ENCODE peak calls at places on chromosomes 13 and 19, in ten cellular contexts. I is CD4-positive, CD25-positive, alpha-beta regulatory T cell; X is BE2C; Z is Peyer's patch; F is aorta; Q is CD8-positive, alpha-beta T cell; C is GM23248; O is neuronal stem cell; P is ovary; M is mesenchymal stem cell. D is an unnamed sample. For H3K36me3, H3K4me1 and H3K27me3, the result is how much of the 10 kb centered on the place peaks cover.

GRCh38 chr19:40805258-40805868 is 6.4 kb downstream of the EGLN2 start:
- DNase-seq in M (no peak), F (no peak), I (peak), O (no peak), X (no peak), P (peak), C (no peak), Q (no peak), Z (no peak), D (no peak)

GRCh38 chr13:89763011-89763410 is 1584.5 kb upstream of the MIR17HG start:
- DNase-seq in X (no peak), C (no peak), O (no peak), Q (no peak), F (no peak), I (no peak), P (no peak), Z (no peak), M (no peak), D (no peak)

GRCh38 chr13:66399873-66400272 is 830.3 kb downstream of the PCDH9 start:
- DNase-seq in P (no peak), I (no peak), M (no peak), F (no peak), C (no peak), Z (no peak), O (no peak), Q (no peak), X (no peak), D (no peak)

GRCh38 chr13:105990256-105990958 is 545.1 kb downstream of the EFNB2 start:
- DNase-seq in O (no peak), M (peak), Z (no peak), I (no peak), C (peak), F (no peak), P (no peak), Q (no peak), X (no peak), D (no peak)

GRCh38 chr19:14061751-14062557 is at the start of gene PALM3:
- DNase-seq in M (no peak), Q (no peak), Z (no peak), F (no peak), O (no peak), C (no peak), I (no peak), X (no peak), P (no peak), D (no peak)

GRCh38 chr13:82713681-82714405 is 1168.4 kb downstream of the SLITRK1 start:
- DNase-seq in Z (no peak), I (no peak), O (no peak), Q (no peak), F (no peak), X (no peak), M (no peak), C (peak), P (no peak), D (no peak)

GRCh38 chr13:45055198-45055901 is 65.0 kb upstream of the GTF2F2 start:
- DNase-seq in X (no peak), M (peak), C (peak), Z (no peak), O (no peak), I (peak), F (no peak), Q (no peak), P (peak), D (no peak)

GRCh38 chr19:11204943-11205349 is 7.6 kb upstream of the KANK2 start:
- DNase-seq in O (no peak), C (no peak), F (peak), Q (no peak), P (peak), I (no peak), M (no peak), X (no peak), Z (no peak), D (no peak)

DNA sequence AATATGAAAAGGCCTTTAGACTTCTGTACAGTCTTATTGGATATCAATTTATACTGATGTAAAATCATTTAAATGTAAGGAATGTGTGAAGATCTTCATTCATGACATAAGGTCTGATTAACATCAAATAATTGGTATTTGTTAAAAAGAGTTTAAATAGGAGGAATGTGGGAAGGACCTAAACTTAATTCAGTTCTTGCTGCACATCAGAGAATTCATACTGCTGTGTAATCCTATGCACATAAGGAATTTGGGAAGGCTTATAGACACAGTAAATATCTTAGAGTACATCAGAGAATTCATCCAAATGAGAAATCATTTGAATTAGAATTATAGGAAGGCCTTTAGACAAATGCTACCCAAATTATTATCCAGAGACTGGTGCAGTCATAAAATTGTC is 21.7 kb downstream of the ZNF283 start:
- DNase-seq in P (no peak), Z (no peak), Q (no peak), X (no peak), O (no peak), I (no peak), C (no peak), F (no peak), M (no peak), D (no peak)
- H3K36me3 ChIP-seq in P (under half), Z (under half), Q (under half), X (under half), O (under half), I (under half), C (half or more), F (under half), M (half or more), D (under half)

GRCh38 chr19:1860821-1861598 is 2.4 kb downstream of the KLF16 start:
- DNase-seq in O (no peak), Q (no peak), X (no peak), P (peak), I (no peak), C (no peak), M (no peak), F (peak), Z (no peak), D (peak)

GRCh38 chr19:1860133-1860775 is 3.1 kb downstream of the KLF16 start:
- DNase-seq in M (peak), P (peak), Q (peak), F (peak), C (peak), O (peak), X (peak), Z (no peak), I (peak), D (peak)

GRCh38 chr19:1857648-1858326 is 5.6 kb downstream of the KLF16 start:
- DNase-seq in Q (no peak), F (peak), I (no peak), P (no peak), Z (no peak), M (no peak), O (no peak), C (no peak), X (no peak), D (no peak)

GRCh38 chr19:1858412-1859081 is 4.8 kb downstream of the KLF16 start:
- DNase-seq in F (peak), O (no peak), C (no peak), X (no peak), Z (no peak), M (no peak), Q (no peak), P (no peak), I (no peak), D (no peak)

GRCh38 chr19:1859319-1859718 is 4.1 kb downstream of the KLF16 start:
- DNase-seq in Q (no peak), C (no peak), I (no peak), O (no peak), P (no peak), F (no peak), Z (no peak), M (no peak), X (no peak), D (no peak)
- H3K4me1 ChIP-seq in Q (half or more), C (under half), I (half or more), O (half or more), P (under half), F (under half), Z (under half), M (half or more), X (under half), D (under half)

GRCh38 chr13:112330479-112331407 is 45.4 kb upstream of the SPACA7 start:
- DNase-seq in M (no peak), F (no peak), C (no peak), Q (no peak), X (no peak), Z (no peak), P (no peak), O (no peak), I (no peak), D (no peak)
- H3K27me3 ChIP-seq in M (under half), F (under half), C (under half), Q (under half), X (half or more), Z (under half), P (under half), O (under half), I (under half), D (under half)

DNA sequence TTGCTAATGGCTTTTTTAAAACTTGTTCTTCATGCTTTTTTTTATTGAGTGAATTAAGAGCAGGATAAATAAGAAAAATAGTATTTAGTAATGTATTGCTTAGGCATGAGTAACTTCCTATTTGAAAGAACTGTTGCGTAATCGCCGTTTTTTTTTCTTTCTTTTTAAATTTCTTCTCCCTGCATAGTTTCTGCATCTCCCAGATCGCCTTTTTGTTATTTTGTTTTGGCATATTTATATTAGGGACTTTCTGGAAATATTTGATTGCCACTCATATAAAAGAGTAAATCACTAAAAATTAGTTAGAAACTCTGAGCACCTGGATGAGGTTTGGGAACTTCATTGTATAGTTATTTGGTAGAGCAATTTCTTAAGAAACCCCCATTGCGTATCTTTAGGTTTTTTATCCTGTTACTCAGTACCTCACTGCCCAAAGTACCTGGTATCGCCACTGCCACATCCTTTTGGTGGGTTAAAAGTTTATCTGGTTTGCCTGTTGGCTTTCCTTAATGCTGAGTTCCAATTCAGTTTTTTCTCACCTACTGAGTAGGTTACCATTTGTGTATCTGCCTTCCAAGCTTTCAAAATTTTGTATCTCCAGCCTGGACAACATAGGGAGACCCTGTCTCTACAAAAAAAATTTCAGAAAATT is 36.2 kb upstream of the LPAR6 start:
- DNase-seq in Q (no peak), X (no peak), M (peak), F (no peak), Z (no peak), O (no peak), P (no peak), I (peak), C (peak), D (no peak)
- H3K36me3 ChIP-seq in Q (under half), X (under half), M (under half), F (under half), Z (under half), O (under half), P (under half), I (under half), C (under half), D (under half)

GRCh38 chr13:71115301-71115700 is 751.7 kb downstream of the DACH1 start:
- DNase-seq in Z (no peak), F (no peak), C (no peak), M (no peak), I (no peak), P (no peak), O (no peak), Q (no peak), X (no peak), D (peak)
- H3K4me1 ChIP-seq in Z (under half), F (under half), C (under half), M (under half), I (under half), P (under half), O (under half), Q (under half), X (under half), D (under half)

GRCh38 chr13:113726961-113727411 is 32.0 kb upstream of the TMEM255B start:
- DNase-seq in C (peak), X (peak), M (no peak), F (peak), Z (no peak), P (no peak), Q (no peak), O (no peak), I (no peak), D (no peak)
- H3K27me3 ChIP-seq in C (under half), X (under half), M (under half), F (under half), Z (under half), P (under half), Q (under half), O (under half), I (under half), D (under half)

DNA sequence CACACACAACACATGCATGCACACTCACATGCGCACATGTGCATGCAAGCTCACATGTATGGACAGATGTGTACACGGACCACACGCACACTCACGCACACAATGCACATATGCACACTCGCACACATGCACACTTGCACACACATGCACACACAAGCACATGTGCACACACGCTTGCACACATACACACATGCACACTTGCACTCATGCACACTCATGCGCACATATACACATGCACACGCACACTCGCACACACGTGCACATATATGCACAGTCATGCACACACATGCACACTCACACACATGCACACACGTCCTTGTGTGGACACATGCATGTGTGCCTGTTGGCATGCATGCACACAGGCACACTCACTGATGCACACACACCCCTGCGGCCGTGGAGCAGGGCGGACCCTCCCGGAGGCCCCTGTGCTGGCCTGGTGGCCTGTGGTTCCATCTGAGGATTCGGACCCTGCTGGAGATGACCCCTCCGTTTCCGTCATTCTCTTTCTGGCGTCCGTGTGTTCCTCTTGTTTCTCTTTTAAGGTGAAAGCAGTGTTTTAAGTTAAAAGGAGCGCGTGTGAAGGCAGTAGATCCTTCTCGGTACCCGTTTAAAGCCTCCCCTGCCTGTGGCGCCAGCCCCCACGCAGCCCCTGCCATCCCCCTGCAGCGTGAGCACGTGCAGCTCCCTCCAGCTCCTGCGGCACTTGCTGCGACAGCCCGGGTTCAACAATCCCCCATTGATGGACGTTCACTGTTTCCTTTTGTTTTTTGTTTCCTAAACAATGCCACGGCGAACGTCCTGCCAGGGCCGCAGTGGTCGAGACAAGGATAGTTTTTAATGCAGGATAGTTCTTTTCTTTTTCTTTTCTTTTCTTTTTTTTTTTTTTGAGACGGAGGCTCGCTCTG is 5.6 kb downstream of the NDUFS7 start:
- DNase-seq in X (no peak), C (no peak), O (no peak), I (no peak), Q (no peak), Z (no peak), F (no peak), P (no peak), M (no peak), D (no peak)
- H3K36me3 ChIP-seq in X (half or more), C (under half), O (under half), I (under half), Q (under half), Z (under half), F (under half), P (under half), M (under half), D (half or more)

DNA sequence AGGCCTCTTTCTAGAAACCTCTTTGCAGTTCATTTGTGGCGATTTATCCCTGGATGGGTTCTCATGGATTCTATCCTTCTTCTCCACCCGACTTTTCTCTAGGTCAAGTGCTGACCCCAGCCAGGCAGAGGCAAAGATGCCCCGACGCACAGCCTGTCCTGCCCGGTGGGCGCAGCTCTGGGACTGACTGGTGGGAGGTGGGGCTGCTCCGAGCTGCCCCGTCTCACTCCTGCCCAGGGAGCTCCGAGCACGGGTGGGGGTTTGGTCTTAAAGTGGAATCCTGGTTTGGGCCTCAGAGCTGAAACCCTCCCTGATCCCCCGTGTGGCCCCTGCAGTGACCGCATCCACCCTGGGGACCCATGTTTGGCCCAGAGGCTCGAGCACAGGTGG is 44.5 kb downstream of the GAS6 start:
- DNase-seq in M (no peak), F (no peak), X (no peak), P (no peak), Z (no peak), O (no peak), I (no peak), C (no peak), Q (no peak), D (no peak)
- H3K4me1 ChIP-seq in M (half or more), F (under half), X (under half), P (under half), Z (under half), O (under half), I (under half), C (under half), Q (under half), D (under half)

GRCh38 chr19:50423279-50424113 is 4.8 kb downstream of the SPIB start:
- DNase-seq in I (no peak), C (no peak), X (no peak), Z (no peak), P (no peak), Q (no peak), M (no peak), F (no peak), O (no peak), D (no peak)
- H3K27me3 ChIP-seq in I (under half), C (under half), X (under half), Z (under half), P (under half), Q (under half), M (under half), F (under half), O (under half), D (under half)

GRCh38 chr19:47754206-47755064 is 9.1 kb downstream of the NOP53 start:
- DNase-seq in P (no peak), X (no peak), M (no peak), I (no peak), C (no peak), Q (no peak), F (no peak), O (no peak), Z (no peak), D (no peak)

GRCh38 chr19:47749326-47749725 is 4.0 kb downstream of the NOP53 start:
- DNase-seq in X (no peak), M (no peak), F (no peak), P (no peak), Z (no peak), O (no peak), I (no peak), C (no peak), Q (no peak), D (no peak)

GRCh38 chr19:47750752-47751151 is 5.4 kb downstream of the NOP53 start:
- DNase-seq in Q (no peak), I (no peak), C (no peak), P (no peak), O (no peak), M (no peak), F (no peak), X (no peak), Z (no peak), D (no peak)

GRCh38 chr19:47755065-47755761 is 9.9 kb downstream of the NOP53 start:
- DNase-seq in O (no peak), F (no peak), Q (no peak), M (no peak), C (no peak), P (no peak), I (no peak), Z (no peak), X (no peak), D (no peak)

DNA sequence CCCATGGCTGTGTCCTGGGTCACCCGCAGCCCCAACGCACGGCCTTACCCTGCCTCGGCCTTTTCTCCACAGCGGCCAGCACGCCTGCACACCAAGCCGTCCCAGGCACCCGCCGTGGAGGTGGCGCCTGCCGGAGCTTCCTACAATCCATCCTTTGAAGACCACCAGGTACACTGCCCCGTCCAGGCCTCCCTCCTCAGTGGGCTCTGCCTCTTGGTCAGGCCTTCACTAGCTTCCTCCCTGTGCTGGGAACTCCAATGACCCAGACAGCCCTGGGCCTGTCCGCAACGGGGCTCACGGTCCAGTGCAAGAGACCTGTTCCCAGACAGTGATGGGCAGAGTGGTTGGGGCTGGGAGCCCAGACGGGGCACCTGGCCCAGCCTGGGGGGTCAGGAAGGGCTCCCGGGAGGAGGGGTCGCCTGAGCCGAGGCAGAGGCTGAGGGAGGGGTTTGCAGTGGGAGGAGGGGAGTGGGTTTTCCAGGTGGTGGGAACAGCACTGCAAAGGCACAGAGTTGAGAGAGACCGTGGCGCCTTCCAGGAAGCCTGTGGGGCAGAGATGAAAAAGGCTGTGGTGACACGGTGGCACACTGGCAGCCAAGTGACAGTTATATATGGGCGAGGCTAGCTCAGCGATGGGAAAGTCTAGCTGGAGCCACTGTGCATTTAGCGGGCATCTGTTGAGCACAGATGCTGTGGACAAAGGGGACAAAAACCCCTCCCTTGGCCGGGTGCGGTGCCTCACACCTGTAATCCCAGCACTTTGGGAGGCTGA is 7.3 kb downstream of the NOP53 start:
- DNase-seq in Z (no peak), O (no peak), M (no peak), P (no peak), F (no peak), C (no peak), Q (no peak), I (no peak), X (no peak), D (no peak)
- H3K36me3 ChIP-seq in Z (under half), O (half or more), M (half or more), P (under half), F (under half), C (under half), Q (half or more), I (half or more), X (half or more), D (half or more)